ENCODE peak calls at places on chromosomes 12 and 14, in nine cellular contexts. One of them, this sample, is unnamed.

GRCh38 chr12:57237952-57238853 is 8.7 kb downstream of the SHMT2 start:
- DNase-seq in astrocyte: no peak
- DNase-seq in endodermal cell: peak
- DNase-seq in brain microvascular endothelial cell: no peak
- DNase-seq in suprapubic skin: peak
- DNase-seq in psoas muscle: peak
- DNase-seq in IMR-90: no peak
- DNase-seq in upper lobe of right lung: peak
- DNase-seq in astrocyte of the spinal cord: no peak
- DNase-seq in this sample: no peak

GRCh38 chr12:49098035-49098451 is 3.4 kb upstream of the DHH start:
- DNase-seq in brain microvascular endothelial cell: no peak
- DNase-seq in IMR-90: peak
- DNase-seq in upper lobe of right lung: peak
- DNase-seq in psoas muscle: no peak
- DNase-seq in endodermal cell: peak
- DNase-seq in astrocyte: no peak
- DNase-seq in astrocyte of the spinal cord: no peak
- DNase-seq in suprapubic skin: no peak
- DNase-seq in this sample: no peak

GRCh38 chr14:106686533-106686932 is 1160.2 kb downstream of the TMEM121 start:
- DNase-seq in IMR-90: no peak
- DNase-seq in astrocyte: no peak
- DNase-seq in brain microvascular endothelial cell: no peak
- DNase-seq in astrocyte of the spinal cord: no peak
- DNase-seq in endodermal cell: no peak
- DNase-seq in psoas muscle: no peak
- DNase-seq in suprapubic skin: no peak
- DNase-seq in upper lobe of right lung: no peak
- DNase-seq in this sample: no peak

GRCh38 chr14:68695326-68695768 is 97.5 kb downstream of the ZFP36L1 start:
- DNase-seq in psoas muscle: peak
- DNase-seq in brain microvascular endothelial cell: peak
- DNase-seq in endodermal cell: no peak
- DNase-seq in IMR-90: peak
- DNase-seq in suprapubic skin: peak
- DNase-seq in upper lobe of right lung: no peak
- DNase-seq in astrocyte of the spinal cord: peak
- DNase-seq in astrocyte: peak
- DNase-seq in this sample: peak

GRCh38 chr14:76152333-76152681 is 585 bp downstream of the GPATCH2L start:
- DNase-seq in IMR-90: peak
- DNase-seq in astrocyte: peak
- DNase-seq in upper lobe of right lung: peak
- DNase-seq in astrocyte of the spinal cord: peak
- DNase-seq in endodermal cell: peak
- DNase-seq in suprapubic skin: peak
- DNase-seq in brain microvascular endothelial cell: peak
- DNase-seq in psoas muscle: peak
- DNase-seq in this sample: peak

GRCh38 chr14:60363275-60363674 is 114.3 kb downstream of the PPM1A start:
- DNase-seq in psoas muscle: no peak
- DNase-seq in astrocyte: no peak
- DNase-seq in upper lobe of right lung: no peak
- DNase-seq in IMR-90: no peak
- DNase-seq in endodermal cell: no peak
- DNase-seq in suprapubic skin: no peak
- DNase-seq in brain microvascular endothelial cell: no peak
- DNase-seq in astrocyte of the spinal cord: no peak
- DNase-seq in this sample: no peak

GRCh38 chr12:47216150-47216677 is 136.5 kb upstream of the AMIGO2 start:
- DNase-seq in IMR-90: no peak
- DNase-seq in endodermal cell: no peak
- DNase-seq in astrocyte of the spinal cord: no peak
- DNase-seq in astrocyte: no peak
- DNase-seq in suprapubic skin: no peak
- DNase-seq in psoas muscle: no peak
- DNase-seq in upper lobe of right lung: no peak
- DNase-seq in brain microvascular endothelial cell: no peak
- DNase-seq in this sample: no peak

GRCh38 chr12:125773033-125773432 is 707.8 kb downstream of the AACS start:
- DNase-seq in endodermal cell: peak
- DNase-seq in astrocyte: no peak
- DNase-seq in suprapubic skin: no peak
- DNase-seq in astrocyte of the spinal cord: no peak
- DNase-seq in upper lobe of right lung: peak
- DNase-seq in psoas muscle: no peak
- DNase-seq in brain microvascular endothelial cell: no peak
- DNase-seq in IMR-90: no peak
- DNase-seq in this sample: no peak

GRCh38 chr14:61480704-61481285 is 159.4 kb downstream of the PRKCH start:
- DNase-seq in endodermal cell: no peak
- DNase-seq in IMR-90: no peak
- DNase-seq in brain microvascular endothelial cell: no peak
- DNase-seq in suprapubic skin: no peak
- DNase-seq in astrocyte: no peak
- DNase-seq in psoas muscle: no peak
- DNase-seq in astrocyte of the spinal cord: no peak
- DNase-seq in upper lobe of right lung: no peak
- DNase-seq in this sample: no peak

GRCh38 chr12:82359115-82359478 is 768 bp downstream of the METTL25 start:
- DNase-seq in IMR-90: no peak
- DNase-seq in suprapubic skin: no peak
- DNase-seq in psoas muscle: no peak
- DNase-seq in astrocyte: peak
- DNase-seq in upper lobe of right lung: no peak
- DNase-seq in brain microvascular endothelial cell: no peak
- DNase-seq in astrocyte of the spinal cord: no peak
- DNase-seq in endodermal cell: peak
- DNase-seq in this sample: no peak

GRCh38 chr14:96482986-96483385 is 19.2 kb upstream of the PAPOLA start:
- DNase-seq in endodermal cell: no peak
- DNase-seq in astrocyte: no peak
- DNase-seq in suprapubic skin: no peak
- DNase-seq in IMR-90: no peak
- DNase-seq in upper lobe of right lung: no peak
- DNase-seq in psoas muscle: no peak
- DNase-seq in brain microvascular endothelial cell: no peak
- DNase-seq in astrocyte of the spinal cord: no peak
- DNase-seq in this sample: no peak

GRCh38 chr12:24592048-24592447 is 356.9 kb downstream of the BCAT1 start:
- DNase-seq in IMR-90: no peak
- DNase-seq in psoas muscle: no peak
- DNase-seq in brain microvascular endothelial cell: no peak
- DNase-seq in endodermal cell: no peak
- DNase-seq in astrocyte: no peak
- DNase-seq in upper lobe of right lung: no peak
- DNase-seq in suprapubic skin: no peak
- DNase-seq in astrocyte of the spinal cord: no peak
- DNase-seq in this sample: no peak

GRCh38 chr12:52389313-52390207 is 4.1 kb upstream of the KRT84 start:
- DNase-seq in psoas muscle: no peak
- DNase-seq in upper lobe of right lung: peak
- DNase-seq in astrocyte of the spinal cord: no peak
- DNase-seq in suprapubic skin: no peak
- DNase-seq in brain microvascular endothelial cell: no peak
- DNase-seq in IMR-90: no peak
- DNase-seq in astrocyte: peak
- DNase-seq in endodermal cell: peak
- DNase-seq in this sample: no peak

GRCh38 chr12:116370004-116370404 is 92.5 kb upstream of the MED13L start:
- DNase-seq in astrocyte of the spinal cord: peak
- DNase-seq in upper lobe of right lung: no peak
- DNase-seq in astrocyte: peak
- DNase-seq in brain microvascular endothelial cell: peak
- DNase-seq in psoas muscle: no peak
- DNase-seq in endodermal cell: no peak
- DNase-seq in IMR-90: peak
- DNase-seq in suprapubic skin: no peak
- DNase-seq in this sample: no peak

GRCh38 chr14:90438841-90439240 is 42.0 kb downstream of the CALM1 start:
- DNase-seq in upper lobe of right lung: no peak
- DNase-seq in psoas muscle: no peak
- DNase-seq in astrocyte of the spinal cord: no peak
- DNase-seq in endodermal cell: no peak
- DNase-seq in brain microvascular endothelial cell: no peak
- DNase-seq in astrocyte: no peak
- DNase-seq in IMR-90: no peak
- DNase-seq in suprapubic skin: no peak
- DNase-seq in this sample: no peak

GRCh38 chr14:74531467-74531866 is 37.9 kb downstream of the ISCA2 start:
- DNase-seq in astrocyte: no peak
- DNase-seq in brain microvascular endothelial cell: peak
- DNase-seq in IMR-90: peak
- DNase-seq in suprapubic skin: no peak
- DNase-seq in psoas muscle: no peak
- DNase-seq in upper lobe of right lung: no peak
- DNase-seq in astrocyte of the spinal cord: peak
- DNase-seq in endodermal cell: peak
- DNase-seq in this sample: no peak

GRCh38 chr12:57772429-57773322 is at the start of gene EEF1AKMT3:
- DNase-seq in IMR-90: peak
- DNase-seq in brain microvascular endothelial cell: peak
- DNase-seq in upper lobe of right lung: peak
- DNase-seq in astrocyte: no peak
- DNase-seq in suprapubic skin: peak
- DNase-seq in astrocyte of the spinal cord: no peak
- DNase-seq in endodermal cell: no peak
- DNase-seq in psoas muscle: peak
- DNase-seq in this sample: no peak

GRCh38 chr14:105317546-105317945 is 3.0 kb downstream of the PACS2 start:
- DNase-seq in astrocyte of the spinal cord: peak
- DNase-seq in endodermal cell: no peak
- DNase-seq in IMR-90: peak
- DNase-seq in upper lobe of right lung: no peak
- DNase-seq in suprapubic skin: no peak
- DNase-seq in astrocyte: peak
- DNase-seq in brain microvascular endothelial cell: no peak
- DNase-seq in psoas muscle: peak
- DNase-seq in this sample: no peak

GRCh38 chr14:21852061-21852664 is 178.5 kb upstream of the OR4E1 start:
- DNase-seq in suprapubic skin: no peak
- DNase-seq in psoas muscle: no peak
- DNase-seq in brain microvascular endothelial cell: peak
- DNase-seq in IMR-90: peak
- DNase-seq in upper lobe of right lung: no peak
- DNase-seq in astrocyte of the spinal cord: peak
- DNase-seq in astrocyte: no peak
- DNase-seq in endodermal cell: peak
- DNase-seq in this sample: no peak

GRCh38 chr12:6635856-6636521 is at the start of gene LPAR5:
- DNase-seq in upper lobe of right lung: no peak
- DNase-seq in astrocyte of the spinal cord: peak
- DNase-seq in IMR-90: no peak
- DNase-seq in psoas muscle: peak
- DNase-seq in astrocyte: peak
- DNase-seq in brain microvascular endothelial cell: peak
- DNase-seq in suprapubic skin: peak
- DNase-seq in endodermal cell: peak
- DNase-seq in this sample: no peak

GRCh38 chr12:2845280-2845679 is 10.4 kb upstream of the NRIP2 start:
- DNase-seq in brain microvascular endothelial cell: peak
- DNase-seq in endodermal cell: peak
- DNase-seq in astrocyte of the spinal cord: peak
- DNase-seq in suprapubic skin: no peak
- DNase-seq in upper lobe of right lung: no peak
- DNase-seq in astrocyte: peak
- DNase-seq in psoas muscle: no peak
- DNase-seq in IMR-90: peak
- DNase-seq in this sample: peak
- H3K4me3 ChIP-seq in brain microvascular endothelial cell: peak
- H3K4me3 ChIP-seq in endodermal cell: no peak
- H3K4me3 ChIP-seq in astrocyte of the spinal cord: no peak
- H3K4me3 ChIP-seq in suprapubic skin: no peak
- H3K4me3 ChIP-seq in upper lobe of right lung: no peak
- H3K4me3 ChIP-seq in astrocyte: no peak
- H3K4me3 ChIP-seq in psoas muscle: no peak
- H3K4me3 ChIP-seq in IMR-90: no peak
- H3K4me3 ChIP-seq in this sample: no peak

DNA sequence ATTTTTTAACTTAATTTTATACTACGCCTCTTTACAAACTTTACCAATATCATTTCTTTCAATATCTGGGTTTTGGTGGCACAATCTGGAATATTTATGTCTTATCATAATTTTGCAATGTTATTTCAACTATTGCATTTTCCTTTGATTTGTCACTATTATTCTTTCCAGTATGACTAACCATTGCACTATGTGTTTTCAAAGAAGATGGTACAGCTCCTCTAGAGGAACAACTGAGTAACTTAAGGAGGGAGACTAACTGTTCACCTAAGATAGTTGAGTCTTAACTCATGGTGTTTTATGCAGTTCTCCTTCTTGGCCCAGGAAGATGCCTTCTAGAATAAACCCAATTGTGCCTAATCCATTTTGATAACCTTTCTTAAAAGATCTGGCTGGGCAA is 60.5 kb upstream of the KIF21A start:
- DNase-seq in brain microvascular endothelial cell: peak
- DNase-seq in astrocyte: peak
- DNase-seq in IMR-90: no peak
- DNase-seq in upper lobe of right lung: no peak
- DNase-seq in astrocyte of the spinal cord: peak
- DNase-seq in psoas muscle: no peak
- DNase-seq in endodermal cell: no peak
- DNase-seq in suprapubic skin: no peak
- DNase-seq in this sample: no peak
- TF ChIP-seq CTCF in brain microvascular endothelial cell: peak
- TF ChIP-seq CTCF in astrocyte: peak
- TF ChIP-seq CTCF in IMR-90: no peak
- TF ChIP-seq CTCF in upper lobe of right lung: no peak
- TF ChIP-seq CTCF in astrocyte of the spinal cord: peak
- TF ChIP-seq CTCF in psoas muscle: no peak
- TF ChIP-seq CTCF in endodermal cell: peak
- TF ChIP-seq CTCF in suprapubic skin: no peak
- TF ChIP-seq CTCF in this sample: peak

DNA sequence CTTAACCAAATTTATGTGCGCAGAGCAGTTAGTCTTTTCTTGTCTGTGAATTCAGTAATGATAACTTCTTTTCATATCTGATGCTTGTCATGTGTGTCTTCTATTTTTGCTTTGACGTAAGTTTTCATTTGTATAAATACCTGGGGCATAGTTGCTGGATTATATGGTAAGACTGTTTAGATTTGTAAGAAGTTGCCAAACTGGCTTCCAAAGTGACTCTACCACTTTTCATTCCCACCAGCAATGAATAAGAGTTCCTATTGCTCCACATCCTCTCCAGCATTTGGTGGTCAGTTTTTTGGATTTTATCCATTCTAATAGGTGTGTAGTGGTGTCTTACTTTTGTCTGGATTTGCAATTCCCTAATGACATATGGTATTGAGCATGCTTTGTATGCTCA is 8.9 kb downstream of the ZNF268 start:
- DNase-seq in suprapubic skin: no peak
- DNase-seq in brain microvascular endothelial cell: no peak
- DNase-seq in IMR-90: no peak
- DNase-seq in astrocyte of the spinal cord: no peak
- DNase-seq in astrocyte: no peak
- DNase-seq in upper lobe of right lung: no peak
- DNase-seq in endodermal cell: no peak
- DNase-seq in psoas muscle: no peak
- DNase-seq in this sample: no peak
- H3K4me3 ChIP-seq in suprapubic skin: no peak
- H3K4me3 ChIP-seq in brain microvascular endothelial cell: no peak
- H3K4me3 ChIP-seq in IMR-90: no peak
- H3K4me3 ChIP-seq in astrocyte of the spinal cord: no peak
- H3K4me3 ChIP-seq in astrocyte: no peak
- H3K4me3 ChIP-seq in upper lobe of right lung: no peak
- H3K4me3 ChIP-seq in endodermal cell: peak
- H3K4me3 ChIP-seq in psoas muscle: no peak
- H3K4me3 ChIP-seq in this sample: no peak

GRCh38 chr12:21248679-21249078 is 86.0 kb downstream of the SLCO1A2 start:
- DNase-seq in brain microvascular endothelial cell: no peak
- DNase-seq in suprapubic skin: no peak
- DNase-seq in psoas muscle: no peak
- DNase-seq in endodermal cell: no peak
- DNase-seq in IMR-90: no peak
- DNase-seq in astrocyte: no peak
- DNase-seq in upper lobe of right lung: no peak
- DNase-seq in astrocyte of the spinal cord: peak
- DNase-seq in this sample: no peak
- TF ChIP-seq CTCF in brain microvascular endothelial cell: no peak
- TF ChIP-seq CTCF in suprapubic skin: no peak
- TF ChIP-seq CTCF in psoas muscle: no peak
- TF ChIP-seq CTCF in endodermal cell: peak
- TF ChIP-seq CTCF in IMR-90: peak
- TF ChIP-seq CTCF in astrocyte: no peak
- TF ChIP-seq CTCF in upper lobe of right lung: peak
- TF ChIP-seq CTCF in astrocyte of the spinal cord: no peak
- TF ChIP-seq CTCF in this sample: no peak